ENCODE peak calls at places on chromosomes 12 and 14, in five cellular contexts. One of them, this sample, is unnamed.

GRCh38 chr12:28872654-28873268 is 276.3 kb upstream of the FAR2 start:
- DNase-seq in HepG2: peak; percentile 21
- DNase-seq in K562: peak; percentile 37
- DNase-seq in H1: peak; percentile 77
- DNase-seq in GM12892: no peak
- DNase-seq in this sample: peak; percentile 3

GRCh38 chr14:104998801-104999200 is 13.2 kb downstream of the CLBA1 start:
- DNase-seq in H1: no peak
- DNase-seq in GM12892: no peak
- DNase-seq in K562: no peak
- DNase-seq in HepG2: no peak
- DNase-seq in this sample: no peak

GRCh38 chr12:65891987-65892481 is 67.8 kb downstream of the HMGA2 start:
- DNase-seq in HepG2: no peak
- DNase-seq in H1: no peak
- DNase-seq in K562: no peak
- DNase-seq in GM12892: no peak
- DNase-seq in this sample: no peak

GRCh38 chr12:129902371-129903091 is 1.3 kb downstream of the TMEM132D start:
- DNase-seq in GM12892: no peak
- DNase-seq in H1: peak; percentile 39
- DNase-seq in HepG2: no peak
- DNase-seq in K562: no peak
- DNase-seq in this sample: no peak

GRCh38 chr12:112252184-112252583 is 126.8 kb downstream of the TRAFD1 start:
- DNase-seq in GM12892: no peak
- DNase-seq in H1: no peak
- DNase-seq in HepG2: no peak
- DNase-seq in K562: no peak
- DNase-seq in this sample: no peak

GRCh38 chr12:70660620-70661219 is 23.5 kb upstream of the PTPRB start:
- DNase-seq in HepG2: no peak
- DNase-seq in K562: peak; percentile 31
- DNase-seq in GM12892: no peak
- DNase-seq in H1: no peak
- DNase-seq in this sample: no peak

GRCh38 chr12:42696424-42697149 is 107.0 kb upstream of the PRICKLE1 start:
- DNase-seq in GM12892: no peak
- DNase-seq in K562: no peak
- DNase-seq in HepG2: no peak
- DNase-seq in H1: no peak
- DNase-seq in this sample: no peak

GRCh38 chr12:22360772-22361171 is 26.3 kb upstream of the ST8SIA1 start:
- DNase-seq in K562: no peak
- DNase-seq in HepG2: no peak
- DNase-seq in H1: no peak
- DNase-seq in GM12892: no peak
- DNase-seq in this sample: no peak

GRCh38 chr12:99436584-99436983 is 211.0 kb upstream of the GARIN6 start:
- DNase-seq in GM12892: no peak
- DNase-seq in K562: no peak
- DNase-seq in H1: no peak
- DNase-seq in HepG2: no peak
- DNase-seq in this sample: peak; percentile 4

GRCh38 chr12:30997685-30998440 is 71.3 kb downstream of the TSPAN11 start:
- DNase-seq in H1: no peak
- DNase-seq in HepG2: peak; percentile 8
- DNase-seq in K562: no peak
- DNase-seq in GM12892: no peak
- DNase-seq in this sample: no peak

GRCh38 chr12:18262514-18262913 is 1.2 kb downstream of the PIK3C2G start:
- DNase-seq in GM12892: no peak
- DNase-seq in HepG2: no peak
- DNase-seq in K562: no peak
- DNase-seq in H1: no peak
- DNase-seq in this sample: no peak

GRCh38 chr12:57897296-57897974 is 43.9 kb upstream of the ATP23 start:
- DNase-seq in HepG2: no peak
- DNase-seq in GM12892: no peak
- DNase-seq in H1: no peak
- DNase-seq in K562: no peak
- DNase-seq in this sample: no peak

GRCh38 chr12:57272337-57273151 is 21.6 kb upstream of the STAC3 start:
- DNase-seq in GM12892: no peak
- DNase-seq in HepG2: no peak
- DNase-seq in H1: no peak
- DNase-seq in K562: no peak
- DNase-seq in this sample: no peak

GRCh38 chr14:63852271-63852816 is 460 bp upstream of the SYNE2 start:
- DNase-seq in GM12892: peak; percentile 29
- DNase-seq in K562: no peak
- DNase-seq in HepG2: no peak
- DNase-seq in H1: no peak
- DNase-seq in this sample: no peak

GRCh38 chr12:97927991-97928390 is 465.4 kb downstream of the RMST start:
- DNase-seq in K562: no peak
- DNase-seq in HepG2: no peak
- DNase-seq in H1: no peak
- DNase-seq in GM12892: no peak
- DNase-seq in this sample: no peak

GRCh38 chr14:97380539-97380941 is 583.4 kb downstream of the VRK1 start:
- DNase-seq in HepG2: no peak
- DNase-seq in K562: no peak
- DNase-seq in H1: no peak
- DNase-seq in GM12892: no peak
- DNase-seq in this sample: no peak

GRCh38 chr12:107092669-107093546 is 441 bp downstream of the CRY1 start:
- DNase-seq in H1: no peak
- DNase-seq in GM12892: no peak
- DNase-seq in HepG2: peak; percentile 12
- DNase-seq in K562: peak; percentile 13
- DNase-seq in this sample: no peak

GRCh38 chr14:45085004-45085403 is 1.1 kb downstream of the PRPF39 start:
- DNase-seq in H1: no peak
- DNase-seq in GM12892: no peak
- DNase-seq in HepG2: peak; percentile 31
- DNase-seq in K562: no peak
- DNase-seq in this sample: no peak

GRCh38 chr14:105487449-105487985 is 831 bp downstream of the CRIP1 start:
- DNase-seq in GM12892: no peak
- DNase-seq in HepG2: no peak
- DNase-seq in H1: peak; percentile 52
- DNase-seq in K562: no peak
- DNase-seq in this sample: no peak

GRCh38 chr12:57744194-57744776 is 554 bp upstream of the TSPAN31 start:
- DNase-seq in H1: peak; percentile 78
- DNase-seq in GM12892: no peak
- DNase-seq in HepG2: no peak
- DNase-seq in K562: peak; percentile 88
- DNase-seq in this sample: no peak

GRCh38 chr14:59126714-59127436 is 61.6 kb upstream of the DAAM1 start:
- DNase-seq in K562: peak; percentile 56
- DNase-seq in GM12892: peak; percentile 6
- DNase-seq in H1: no peak
- DNase-seq in HepG2: peak; percentile 61
- DNase-seq in this sample: no peak

GRCh38 chr12:22406622-22407021 is 72.1 kb upstream of the ST8SIA1 start:
- DNase-seq in GM12892: no peak
- DNase-seq in K562: no peak
- DNase-seq in HepG2: no peak
- DNase-seq in H1: no peak
- DNase-seq in this sample: no peak

GRCh38 chr12:4107436-4107878 is 166.1 kb upstream of the CCND2 start:
- DNase-seq in K562: peak; percentile 65
- DNase-seq in HepG2: peak; percentile 55
- DNase-seq in GM12892: peak; percentile 54
- DNase-seq in H1: peak; percentile 53
- DNase-seq in this sample: peak; percentile 59

GRCh38 chr14:73645248-73645610 is 443 bp downstream of the DNAL1 start:
- DNase-seq in K562: no peak
- DNase-seq in HepG2: no peak
- DNase-seq in H1: no peak
- DNase-seq in GM12892: no peak
- DNase-seq in this sample: no peak

GRCh38 chr12:48957141-48958048 is at the start of gene ARF3:
- DNase-seq in H1: peak; percentile 96
- DNase-seq in GM12892: peak; percentile 97
- DNase-seq in K562: peak; percentile 97
- DNase-seq in HepG2: peak; percentile 84
- DNase-seq in this sample: peak; percentile 97
- TF ChIP-seq TAF1 in H1: peak; percentile 85
- TF ChIP-seq TAF1 in GM12892: no peak
- TF ChIP-seq TAF1 in K562: no peak
- TF ChIP-seq TAF1 in HepG2: peak; percentile 76
- TF ChIP-seq TAF1 in this sample: peak; percentile 62

GRCh38 chr14:92386637-92387036 is 63.7 kb downstream of the SLC24A4 start:
- DNase-seq in GM12892: no peak
- DNase-seq in HepG2: peak; percentile 77
- DNase-seq in K562: no peak
- DNase-seq in H1: no peak
- DNase-seq in this sample: no peak
- TF ChIP-seq POLR2A in GM12892: no peak
- TF ChIP-seq POLR2A in HepG2: no peak
- TF ChIP-seq POLR2A in K562: no peak
- TF ChIP-seq POLR2A in H1: no peak
- TF ChIP-seq POLR2A in this sample: no peak

GRCh38 chr12:50222275-50222783 is 55.2 kb upstream of the CERS5 start:
- DNase-seq in GM12892: no peak
- DNase-seq in H1: no peak
- DNase-seq in HepG2: no peak
- DNase-seq in K562: peak; percentile 55
- DNase-seq in this sample: no peak

GRCh38 chr12:50219544-50219943 is 52.4 kb upstream of the CERS5 start:
- DNase-seq in HepG2: no peak
- DNase-seq in H1: no peak
- DNase-seq in GM12892: no peak
- DNase-seq in K562: no peak
- DNase-seq in this sample: no peak

GRCh38 chr12:50221228-50222008 is 54.2 kb upstream of the CERS5 start:
- DNase-seq in K562: no peak
- DNase-seq in H1: no peak
- DNase-seq in GM12892: no peak
- DNase-seq in HepG2: no peak
- DNase-seq in this sample: no peak

GRCh38 chr12:50218386-50218785 is 51.2 kb upstream of the CERS5 start:
- DNase-seq in H1: no peak
- DNase-seq in HepG2: no peak
- DNase-seq in GM12892: no peak
- DNase-seq in K562: no peak
- DNase-seq in this sample: no peak

DNA sequence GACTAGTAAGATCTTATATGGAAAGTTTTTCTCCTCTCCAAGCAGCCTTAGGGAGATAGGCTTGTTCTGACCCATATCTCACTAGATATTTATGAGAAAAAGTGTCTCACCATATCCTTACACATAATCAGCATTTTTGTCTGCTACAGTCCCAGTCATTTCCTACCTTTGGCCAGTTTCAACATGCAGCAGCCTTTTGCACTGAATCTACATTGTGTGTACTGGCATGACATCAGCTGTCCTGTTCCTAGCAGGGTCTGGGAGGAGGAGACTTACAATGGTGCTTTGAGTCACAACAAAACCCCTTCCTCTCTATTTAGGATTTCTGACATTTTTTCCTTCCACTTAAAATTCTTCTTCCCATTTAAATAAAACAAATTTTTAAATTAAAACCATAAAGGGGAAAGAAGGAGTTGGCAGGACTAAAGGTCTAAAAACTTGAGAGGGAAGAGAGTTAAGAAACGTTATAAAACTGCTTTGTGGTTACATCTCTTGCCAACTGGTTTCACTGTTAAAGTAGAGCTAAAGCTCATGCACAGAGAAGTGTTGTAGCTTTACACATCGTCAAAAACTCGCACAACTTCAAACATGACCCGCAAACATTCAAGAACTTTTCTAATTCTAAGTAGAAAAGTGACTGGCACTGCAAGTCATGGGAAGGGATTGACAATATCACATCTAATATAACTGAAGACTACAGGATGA is 53.3 kb upstream of the CERS5 start:
- DNase-seq in GM12892: peak; percentile 31
- DNase-seq in H1: no peak
- DNase-seq in HepG2: no peak
- DNase-seq in K562: no peak
- DNase-seq in this sample: no peak
- TF ChIP-seq TAF1 in GM12892: no peak
- TF ChIP-seq TAF1 in H1: no peak
- TF ChIP-seq TAF1 in HepG2: no peak
- TF ChIP-seq TAF1 in K562: no peak
- TF ChIP-seq TAF1 in this sample: no peak

GRCh38 chr12:110577717-110578521 is 5.2 kb downstream of the PPTC7 start:
- DNase-seq in GM12892: no peak
- DNase-seq in K562: no peak
- DNase-seq in HepG2: no peak
- DNase-seq in H1: no peak
- DNase-seq in this sample: peak; percentile 24
- TF ChIP-seq POLR2A in GM12892: no peak
- TF ChIP-seq POLR2A in K562: no peak
- TF ChIP-seq POLR2A in HepG2: no peak
- TF ChIP-seq POLR2A in H1: no peak
- TF ChIP-seq POLR2A in this sample: peak; percentile 25